ENCODE peak calls at places on chromosomes 4 and X, in eight cellular contexts. M is ELR; P is AG10803; V is AG09309; Q is DMS53; T is naive thymus-derived CD8-positive, alpha-beta T cell; A is esophagus squamous epithelium; B is NCI-H1105 treated with DMSO at 0.1 percent for 48 hours. X is an unnamed sample.

GRCh38 chrX:45134303-45134702 is 66.4 kb downstream of the DIPK2B start:
- DNase-seq in M (no peak), P (no peak), V (no peak), Q (no peak), T (no peak), A (no peak), B (no peak), X (no peak)

GRCh38 chr4:182042945-182043344 is 200.3 kb upstream of the TENM3 start:
- DNase-seq in M (no peak), P (no peak), V (no peak), Q (no peak), T (no peak), A (no peak), B (no peak), X (no peak)

GRCh38 chrX:103187953-103188475 is 26.9 kb upstream of the BEX4 start:
- DNase-seq in M (peak; percentile 31), P (no peak), V (no peak), Q (peak; percentile 71), T (no peak), A (no peak), B (peak; percentile 10), X (no peak)

GRCh38 chrX:130719399-130719798 is 183.6 kb downstream of the ENOX2 start:
- DNase-seq in M (no peak), P (no peak), V (no peak), Q (no peak), T (no peak), A (no peak), B (no peak), X (no peak)

GRCh38 chr4:86359944-86360478 is at the start of gene MAPK10:
- DNase-seq in M (peak; percentile 75), P (peak; percentile 65), V (no peak), Q (peak; percentile 98), T (peak; percentile 5), A (peak; percentile 29), B (peak; percentile 80), X (peak; percentile 81)

GRCh38 chr4:17544205-17544604 is 29.2 kb downstream of the CLRN2 start:
- DNase-seq in M (peak; percentile 45), P (peak; percentile 23), V (no peak), Q (peak; percentile 99), T (no peak), A (no peak), B (peak; percentile 24), X (no peak)

GRCh38 chr4:144374065-144374464 is 233.5 kb upstream of the GYPA start:
- DNase-seq in M (no peak), P (no peak), V (no peak), Q (peak; percentile 51), T (no peak), A (no peak), B (no peak), X (no peak)

GRCh38 chrX:71199252-71199651 is 23.8 kb upstream of the GJB1 start:
- DNase-seq in M (no peak), P (no peak), V (no peak), Q (no peak), T (no peak), A (no peak), B (no peak), X (no peak)

GRCh38 chrX:47633671-47634590 is 4.2 kb upstream of the CFP start:
- DNase-seq in M (no peak), P (no peak), V (no peak), Q (no peak), T (no peak), A (no peak), B (no peak), X (no peak)

GRCh38 chr4:10192331-10192730 is 75.7 kb upstream of the WDR1 start:
- DNase-seq in M (no peak), P (no peak), V (no peak), Q (no peak), T (no peak), A (no peak), B (no peak), X (no peak)

GRCh38 chr4:102449751-102450352 is 51.3 kb upstream of the NFKB1 start:
- DNase-seq in M (peak; percentile 69), P (peak; percentile 61), V (no peak), Q (peak; percentile 80), T (peak; percentile 8), A (no peak), B (peak; percentile 51), X (peak; percentile 32)

GRCh38 chr4:89929425-89930272 is 35.0 kb downstream of the MMRN1 start:
- DNase-seq in M (peak; percentile 7), P (no peak), V (no peak), Q (no peak), T (no peak), A (no peak), B (no peak), X (no peak)

GRCh38 chrX:146477341-146477740 is 332.2 kb upstream of the CXorf51B start:
- DNase-seq in M (no peak), P (no peak), V (no peak), Q (no peak), T (no peak), A (no peak), B (no peak), X (no peak)

GRCh38 chr4:100366213-100366612 is 151.6 kb downstream of the EMCN start:
- DNase-seq in M (no peak), P (no peak), V (no peak), Q (no peak), T (no peak), A (no peak), B (no peak), X (no peak)

GRCh38 chrX:144327515-144327914 is 443.6 kb downstream of the UBE2NL start:
- DNase-seq in M (peak; percentile 28), P (peak; percentile 8), V (peak; percentile 54), Q (no peak), T (no peak), A (no peak), B (no peak), X (no peak)

GRCh38 chrX:68536884-68537283 is 38.0 kb downstream of the YIPF6 start:
- DNase-seq in M (no peak), P (no peak), V (no peak), Q (no peak), T (no peak), A (no peak), B (no peak), X (no peak)

GRCh38 chr4:8010618-8011017 is 71.0 kb upstream of the AFAP1 start:
- DNase-seq in M (no peak), P (peak; percentile 13), V (no peak), Q (peak; percentile 100), T (no peak), A (no peak), B (peak; percentile 95), X (no peak)

GRCh38 chrX:119541188-119541587 is 24.0 kb downstream of the STEEP1 start:
- DNase-seq in M (peak; percentile 87), P (peak; percentile 72), V (peak; percentile 21), Q (peak; percentile 29), T (no peak), A (no peak), B (no peak), X (peak; percentile 37)

GRCh38 chr4:108901271-108901670 is 138.4 kb upstream of the ETNPPL start:
- DNase-seq in M (no peak), P (no peak), V (no peak), Q (no peak), T (no peak), A (no peak), B (no peak), X (no peak)

GRCh38 chrX:9340619-9341304 is 124.1 kb upstream of the TBL1X start:
- DNase-seq in M (peak; percentile 17), P (peak; percentile 87), V (no peak), Q (no peak), T (no peak), A (no peak), B (no peak), X (no peak)